ENCODE peak calls at places on chromosome 12, in seven cellular contexts. X is A549, H is A673, M is colonic mucosa, S is cardiac muscle cell, E is thoracic aorta, P is body of pancreas. Q is an unnamed sample. For H3K4me1, the result is how much of the 10 kb centered on the place peaks cover.

GRCh38 chr12:65656904-65657351 is 167.4 kb upstream of the HMGA2 start:
- DNase-seq in M (no peak), E (no peak), S (no peak), P (no peak), X (peak), H (peak), Q (no peak)

GRCh38 chr12:65631621-65632111 is 192.6 kb upstream of the HMGA2 start:
- DNase-seq in P (peak), M (no peak), X (peak), S (no peak), H (peak), E (peak), Q (no peak)

GRCh38 chr12:78418919-78419318 is 445.7 kb upstream of the SYT1 start:
- DNase-seq in S (no peak), P (no peak), X (no peak), M (no peak), E (no peak), H (no peak), Q (no peak)

GRCh38 chr12:47938594-47938993 is 24.8 kb upstream of the TMEM106C start:
- DNase-seq in H (no peak), P (no peak), E (no peak), M (no peak), X (no peak), S (no peak), Q (no peak)

GRCh38 chr12:121611306-121611705 is 15.0 kb upstream of the ORAI1 start:
- DNase-seq in E (no peak), M (no peak), H (no peak), S (no peak), X (no peak), P (no peak), Q (no peak)

GRCh38 chr12:78442454-78442801 is 422.1 kb upstream of the SYT1 start:
- DNase-seq in E (no peak), P (no peak), H (no peak), X (no peak), M (no peak), S (no peak), Q (no peak)

GRCh38 chr12:93990832-93991748 is 157.3 kb upstream of the PLXNC1 start:
- DNase-seq in S (peak), H (peak), X (peak), E (no peak), P (peak), M (peak), Q (peak)

GRCh38 chr12:12744556-12745305 is 27.6 kb downstream of the CDKN1B start:
- DNase-seq in E (no peak), S (no peak), X (no peak), M (no peak), H (no peak), P (no peak), Q (no peak)

GRCh38 chr12:55842681-55843429 is at the start of gene MMP19:
- DNase-seq in P (peak), X (peak), H (peak), E (no peak), S (no peak), M (no peak), Q (no peak)

GRCh38 chr12:18813753-18814152 is 75.8 kb downstream of the CAPZA3 start:
- DNase-seq in S (no peak), M (no peak), E (no peak), P (no peak), H (no peak), X (no peak), Q (no peak)

GRCh38 chr12:58728397-58728796 is 191.9 kb downstream of the LRIG3 start:
- DNase-seq in M (no peak), E (no peak), H (no peak), S (no peak), X (peak), P (no peak), Q (no peak)

GRCh38 chr12:80763874-80764273 is 47.2 kb downstream of the MYF5 start:
- DNase-seq in X (peak), E (no peak), M (no peak), S (peak), P (peak), H (peak), Q (no peak)

GRCh38 chr12:122203968-122204828 is 689 bp downstream of the B3GNT4 start:
- DNase-seq in H (no peak), X (no peak), P (no peak), S (peak), E (no peak), M (no peak), Q (peak)

GRCh38 chr12:116236148-116236731 is 41.3 kb downstream of the MED13L start:
- DNase-seq in X (peak), P (peak), S (peak), M (peak), H (peak), E (no peak), Q (no peak)

GRCh38 chr12:38279756-38280155 is 36.8 kb upstream of the ALG10B start:
- DNase-seq in M (no peak), H (no peak), S (no peak), P (no peak), X (no peak), E (no peak), Q (no peak)

GRCh38 chr12:127811988-127812387 is 455.0 kb upstream of the TMEM132C start:
- DNase-seq in S (peak), X (no peak), M (peak), E (no peak), P (peak), H (peak), Q (no peak)

GRCh38 chr12:50753232-50753769 is 10.6 kb upstream of the ATF1 start:
- DNase-seq in E (no peak), S (no peak), X (no peak), H (no peak), M (no peak), P (no peak), Q (no peak)

GRCh38 chr12:61804301-61804700 is 455.9 kb upstream of the USP15 start:
- DNase-seq in M (no peak), P (no peak), H (no peak), X (no peak), S (no peak), E (no peak), Q (no peak)

GRCh38 chr12:39692258-39692853 is 72.8 kb upstream of the ABCD2 start:
- DNase-seq in P (no peak), H (peak), M (no peak), E (no peak), X (no peak), S (no peak), Q (no peak)

GRCh38 chr12:49538740-49539403 is at the start of gene KCNH3:
- DNase-seq in S (peak), E (peak), M (peak), X (peak), H (peak), P (peak), Q (peak)

GRCh38 chr12:118103231-118103600 is 595 bp downstream of the VSIG10 start:
- DNase-seq in S (peak), E (no peak), X (peak), P (peak), H (peak), M (peak), Q (peak)

GRCh38 chr12:57101892-57102695 is 9.1 kb downstream of the STAT6 start:
- DNase-seq in M (peak), E (no peak), S (no peak), P (peak), H (no peak), X (peak), Q (no peak)

GRCh38 chr12:123056709-123057108 is 76.2 kb downstream of the ARL6IP4 start:
- DNase-seq in X (no peak), H (no peak), M (no peak), E (no peak), S (no peak), P (no peak), Q (no peak)

GRCh38 chr12:16618256-16618655 is 12.3 kb upstream of the LMO3 start:
- DNase-seq in M (no peak), P (no peak), S (no peak), X (no peak), H (no peak), E (no peak), Q (no peak)

GRCh38 chr12:130031571-130032189 is 127.9 kb upstream of the TMEM132D start:
- DNase-seq in S (peak), X (peak), E (no peak), H (peak), P (peak), M (peak), Q (no peak)

GRCh38 chr12:89494411-89495231 is 30.0 kb downstream of the GALNT4 start:
- DNase-seq in X (no peak), P (no peak), M (no peak), E (no peak), S (no peak), H (no peak), Q (no peak)

GRCh38 chr12:119446459-119446858 is 111.9 kb downstream of the CCDC60 start:
- DNase-seq in M (no peak), P (no peak), H (peak), X (peak), S (no peak), E (no peak), Q (no peak)

GRCh38 chr12:92076106-92076505 is 69.5 kb downstream of the BTG1 start:
- DNase-seq in E (no peak), H (no peak), P (no peak), X (no peak), M (no peak), S (no peak), Q (no peak)

GRCh38 chr12:52358575-52359350 is 8.5 kb downstream of the KRT85 start:
- DNase-seq in S (no peak), E (no peak), H (peak), P (no peak), X (no peak), M (no peak), Q (no peak)

GRCh38 chr12:666766-667308 is 3.6 kb upstream of the NINJ2 start:
- DNase-seq in M (no peak), H (peak), E (no peak), P (no peak), S (no peak), X (no peak), Q (no peak)

GRCh38 chr12:71392521-71393145 is 47.0 kb upstream of the LGR5 start:
- DNase-seq in S (peak), H (peak), E (no peak), X (peak), P (peak), M (no peak), Q (no peak)

GRCh38 chr12:131251336-131252101 is 297.8 kb downstream of the ADGRD1 start:
- DNase-seq in H (no peak), X (peak), M (no peak), S (no peak), P (no peak), E (no peak), Q (peak)

GRCh38 chr12:58459191-58459590 is 461.1 kb downstream of the LRIG3 start:
- DNase-seq in H (no peak), E (no peak), X (no peak), M (no peak), P (no peak), S (no peak), Q (no peak)

GRCh38 chr12:115569694-115570093 is 707.8 kb downstream of the MED13L start:
- DNase-seq in P (no peak), E (no peak), H (no peak), M (no peak), S (no peak), X (peak), Q (no peak)

GRCh38 chr12:69240625-69240984 is 1.2 kb downstream of the CPSF6 start:
- DNase-seq in P (no peak), X (peak), S (peak), M (no peak), E (no peak), H (no peak), Q (no peak)

GRCh38 chr12:117985182-117985581 is 16.4 kb upstream of the KSR2 start:
- DNase-seq in M (no peak), S (no peak), E (no peak), P (no peak), X (no peak), H (no peak), Q (no peak)

GRCh38 chr12:120536064-120536791 is 2.1 kb downstream of the RNF10 start:
- DNase-seq in E (no peak), P (peak), S (no peak), H (no peak), X (no peak), M (peak), Q (no peak)

GRCh38 chr12:90322006-90322405 is 613.4 kb upstream of the ATP2B1 start:
- DNase-seq in S (no peak), M (no peak), P (no peak), X (no peak), E (no peak), H (no peak), Q (no peak)

GRCh38 chr12:49813131-49813530 is 15.1 kb downstream of the NCKAP5L start:
- DNase-seq in X (no peak), E (no peak), M (no peak), H (no peak), P (no peak), S (no peak), Q (no peak)

GRCh38 chr12:127457726-127458125 is 809.2 kb upstream of the TMEM132C start:
- DNase-seq in S (no peak), E (no peak), X (no peak), M (no peak), H (no peak), P (no peak), Q (no peak)

DNA sequence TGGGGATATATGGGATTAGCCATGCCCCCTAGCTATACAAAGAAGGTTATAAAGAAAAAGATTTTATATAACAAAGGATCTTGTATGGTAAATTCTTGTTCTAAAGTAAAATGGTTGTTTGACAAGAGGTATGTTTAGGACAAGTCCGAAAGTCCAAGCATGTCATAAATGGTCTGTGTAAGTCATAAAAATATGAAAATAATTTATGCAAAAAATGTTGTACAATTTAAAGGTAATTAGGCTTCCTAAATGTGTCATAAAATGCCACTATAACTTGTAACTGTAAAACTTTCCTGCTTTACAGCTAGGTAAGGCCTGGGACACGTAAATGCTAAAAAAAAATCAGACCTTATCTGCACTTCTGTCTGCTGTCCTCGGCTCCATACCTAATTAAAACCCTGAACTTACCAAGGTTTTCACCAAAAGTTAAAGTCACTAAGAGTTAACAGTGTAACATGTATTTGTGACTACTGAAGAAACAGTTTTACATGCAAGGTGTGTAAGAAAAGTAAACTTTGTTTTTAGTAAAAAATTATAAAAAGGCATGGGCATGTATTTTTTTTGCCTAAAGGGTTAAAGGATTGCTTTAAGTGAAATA is 110.0 kb upstream of the RESF1 start:
- DNase-seq in X (peak), S (peak), H (peak), P (no peak), M (no peak), E (no peak), Q (no peak)
- H3K27ac ChIP-seq in X (no peak), S (no peak), H (no peak), P (no peak), M (no peak), E (no peak), Q (no peak)

GRCh38 chr12:32140867-32141266 is 34.2 kb downstream of the BICD1 start:
- DNase-seq in X (no peak), S (no peak), M (no peak), P (no peak), H (no peak), E (no peak), Q (no peak)
- H3K4me1 ChIP-seq in X (under half), S (under half), M (under half), P (under half), H (under half), E (under half), Q (under half)

DNA sequence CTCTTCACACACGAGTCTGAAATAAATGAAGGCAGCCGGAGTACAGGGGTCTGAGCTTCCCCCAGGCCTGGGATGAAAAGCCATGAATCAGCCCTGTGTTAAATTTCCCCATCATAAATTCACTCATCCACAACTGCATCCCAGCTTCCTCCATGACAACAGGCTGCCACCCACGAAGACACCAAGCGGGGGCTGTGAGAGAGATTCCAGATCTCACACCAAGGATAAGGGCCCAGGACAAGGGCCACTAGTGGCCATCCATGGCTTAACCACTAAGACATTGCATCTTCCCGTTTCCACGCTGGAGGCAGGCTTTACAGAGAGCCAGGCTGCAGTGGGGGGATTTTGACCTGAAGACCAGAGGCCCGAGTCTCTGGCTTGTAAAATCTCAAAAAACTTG is 94.0 kb upstream of the NCOR2 start:
- DNase-seq in E (no peak), X (peak), M (no peak), H (no peak), S (no peak), P (no peak), Q (peak)
- TF ChIP-seq CTCF in E (no peak), X (no peak), M (no peak), H (no peak), S (no peak), P (no peak), Q (no peak)

DNA sequence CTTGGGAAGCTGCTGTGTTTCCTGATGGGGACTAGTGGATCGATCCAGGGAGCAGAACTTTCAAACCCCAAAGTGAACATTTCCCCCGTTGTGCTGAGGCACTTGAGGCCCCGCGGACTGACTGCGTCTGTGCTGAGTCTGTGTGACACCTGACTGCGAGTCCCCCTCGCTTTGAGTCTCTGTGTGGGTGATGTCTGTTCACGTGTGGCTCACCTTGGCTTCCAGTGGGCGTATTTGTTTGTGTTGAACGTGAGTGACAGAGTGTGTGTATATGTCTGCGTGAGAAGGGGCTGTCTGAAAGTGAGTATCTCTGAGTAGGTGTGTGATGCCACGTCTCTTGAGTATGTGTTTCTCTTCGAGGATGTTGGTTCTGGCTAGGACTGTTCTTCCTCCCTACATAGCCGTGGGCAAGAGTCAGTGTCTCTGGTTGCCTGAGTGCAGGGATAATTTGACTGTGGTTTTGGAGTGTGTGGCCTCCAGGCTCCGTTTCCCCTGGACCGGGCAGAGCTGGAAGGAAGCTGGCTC is 1.3 kb downstream of the TEAD4 start:
- DNase-seq in X (peak), M (no peak), S (no peak), H (no peak), E (no peak), P (no peak), Q (no peak)
- H3K27ac ChIP-seq in X (peak), M (peak), S (peak), H (no peak), E (peak), P (peak), Q (no peak)

GRCh38 chr12:21501258-21502163 is at the start of the genes GOLT1B and RECQL:
- DNase-seq in M (peak), P (peak), H (peak), S (peak), E (peak), X (peak), Q (peak)
- H3K4me1 ChIP-seq in M (under half), P (under half), H (under half), S (under half), E (under half), X (under half), Q (under half)

GRCh38 chr12:54759751-54760150 is 94.6 kb upstream of the MUCL1 start:
- DNase-seq in P (peak), E (no peak), X (peak), H (peak), S (peak), M (no peak), Q (no peak)
- TF ChIP-seq CTCF in P (peak), E (no peak), X (peak), H (peak), S (peak), M (no peak), Q (peak)

GRCh38 chr12:7075518-7075917 is 15.0 kb downstream of the C1S start:
- DNase-seq in M (no peak), E (no peak), P (no peak), S (no peak), X (no peak), H (no peak), Q (no peak)
- H3K27ac ChIP-seq in M (no peak), E (no peak), P (no peak), S (no peak), X (peak), H (no peak), Q (no peak)

Q was measured in kidney.